ENCODE peak calls at places on chromosome 18, in eight cellular contexts. O, B, P, L, Q, D, N and F are unnamed samples.

GRCh38 chr18:6557470-6558245 is 142.9 kb upstream of the L3MBTL4 start:
- DNase-seq in O (no peak), B (no peak), P (peak), L (no peak), Q (no peak), D (no peak), N (no peak), F (no peak)

GRCh38 chr18:80190311-80190710 is 57.0 kb downstream of the PARD6G start:
- DNase-seq in O (no peak), B (no peak), P (no peak), L (no peak), Q (no peak), D (no peak), N (no peak), F (peak)

GRCh38 chr18:65607161-65607560 is 143.7 kb upstream of the CDH7 start:
- DNase-seq in O (no peak), B (no peak), P (no peak), L (no peak), Q (no peak), D (no peak), N (no peak), F (no peak)

GRCh38 chr18:10291568-10291981 is 162.9 kb upstream of the APCDD1 start:
- DNase-seq in O (no peak), B (no peak), P (no peak), L (no peak), Q (no peak), D (no peak), N (no peak), F (no peak)

GRCh38 chr18:52620926-52621439 is 281.0 kb downstream of the DCC start:
- DNase-seq in O (no peak), B (no peak), P (no peak), L (no peak), Q (no peak), D (no peak), N (no peak), F (no peak)

GRCh38 chr18:29078272-29078671 is 901.3 kb upstream of the CDH2 start:
- DNase-seq in O (no peak), B (no peak), P (no peak), L (no peak), Q (no peak), D (no peak), N (no peak), F (no peak)

GRCh38 chr18:10365901-10366300 is 88.5 kb upstream of the APCDD1 start:
- DNase-seq in O (no peak), B (no peak), P (no peak), L (no peak), Q (no peak), D (no peak), N (no peak), F (no peak)

GRCh38 chr18:44763327-44763726 is 82.6 kb downstream of the SETBP1 start:
- DNase-seq in O (no peak), B (no peak), P (no peak), L (no peak), Q (no peak), D (no peak), N (no peak), F (no peak)

GRCh38 chr18:35489913-35490490 is 7.8 kb downstream of the INO80C start:
- DNase-seq in O (no peak), B (no peak), P (no peak), L (no peak), Q (peak), D (no peak), N (no peak), F (no peak)

GRCh38 chr18:78629426-78629825 is 350.2 kb upstream of the SALL3 start:
- DNase-seq in O (no peak), B (no peak), P (no peak), L (no peak), Q (no peak), D (no peak), N (no peak), F (no peak)

GRCh38 chr18:74175658-74176057 is 27.3 kb downstream of the TIMM21 start:
- DNase-seq in O (no peak), B (no peak), P (no peak), L (no peak), Q (no peak), D (no peak), N (no peak), F (no peak)

GRCh38 chr18:79887181-79888000 is 64.1 kb downstream of the SLC66A2 start:
- DNase-seq in O (no peak), B (no peak), P (no peak), L (no peak), Q (peak), D (no peak), N (no peak), F (no peak)

GRCh38 chr18:12038082-12038660 is 55.5 kb upstream of the ANKRD62 start:
- DNase-seq in O (no peak), B (no peak), P (peak), L (no peak), Q (no peak), D (no peak), N (peak), F (peak)

GRCh38 chr18:4004176-4004829 is 450.8 kb downstream of the DLGAP1 start:
- DNase-seq in O (no peak), B (no peak), P (no peak), L (no peak), Q (no peak), D (no peak), N (no peak), F (no peak)

GRCh38 chr18:12309683-12310198 is 1.7 kb downstream of the TUBB6 start:
- DNase-seq in O (no peak), B (no peak), P (no peak), L (no peak), Q (no peak), D (no peak), N (no peak), F (no peak)

GRCh38 chr18:41940506-41941215 is 14.4 kb upstream of the PIK3C3 start:
- DNase-seq in O (no peak), B (no peak), P (no peak), L (no peak), Q (no peak), D (no peak), N (no peak), F (no peak)

GRCh38 chr18:9204659-9205058 is 68.1 kb downstream of the ANKRD12 start:
- DNase-seq in O (no peak), B (no peak), P (no peak), L (no peak), Q (no peak), D (no peak), N (no peak), F (no peak)

GRCh38 chr18:427005-427404 is 73.5 kb downstream of the COLEC12 start:
- DNase-seq in O (no peak), B (no peak), P (no peak), L (no peak), Q (no peak), D (no peak), N (no peak), F (no peak)

GRCh38 chr18:902179-902718 is 2.4 kb upstream of the ADCYAP1 start:
- DNase-seq in O (no peak), B (no peak), P (no peak), L (no peak), Q (no peak), D (no peak), N (no peak), F (no peak)

GRCh38 chr18:6414723-6415362 is at the start of gene L3MBTL4:
- DNase-seq in O (no peak), B (no peak), P (peak), L (peak), Q (peak), D (peak), N (peak), F (no peak)

GRCh38 chr18:49861659-49862058 is 48.3 kb upstream of the ACAA2 start:
- DNase-seq in O (no peak), B (no peak), P (no peak), L (no peak), Q (no peak), D (no peak), N (no peak), F (no peak)

GRCh38 chr18:31325051-31325450 is 7.1 kb downstream of the DSG1 start:
- DNase-seq in O (no peak), B (no peak), P (no peak), L (no peak), Q (peak), D (no peak), N (no peak), F (no peak)

DNA sequence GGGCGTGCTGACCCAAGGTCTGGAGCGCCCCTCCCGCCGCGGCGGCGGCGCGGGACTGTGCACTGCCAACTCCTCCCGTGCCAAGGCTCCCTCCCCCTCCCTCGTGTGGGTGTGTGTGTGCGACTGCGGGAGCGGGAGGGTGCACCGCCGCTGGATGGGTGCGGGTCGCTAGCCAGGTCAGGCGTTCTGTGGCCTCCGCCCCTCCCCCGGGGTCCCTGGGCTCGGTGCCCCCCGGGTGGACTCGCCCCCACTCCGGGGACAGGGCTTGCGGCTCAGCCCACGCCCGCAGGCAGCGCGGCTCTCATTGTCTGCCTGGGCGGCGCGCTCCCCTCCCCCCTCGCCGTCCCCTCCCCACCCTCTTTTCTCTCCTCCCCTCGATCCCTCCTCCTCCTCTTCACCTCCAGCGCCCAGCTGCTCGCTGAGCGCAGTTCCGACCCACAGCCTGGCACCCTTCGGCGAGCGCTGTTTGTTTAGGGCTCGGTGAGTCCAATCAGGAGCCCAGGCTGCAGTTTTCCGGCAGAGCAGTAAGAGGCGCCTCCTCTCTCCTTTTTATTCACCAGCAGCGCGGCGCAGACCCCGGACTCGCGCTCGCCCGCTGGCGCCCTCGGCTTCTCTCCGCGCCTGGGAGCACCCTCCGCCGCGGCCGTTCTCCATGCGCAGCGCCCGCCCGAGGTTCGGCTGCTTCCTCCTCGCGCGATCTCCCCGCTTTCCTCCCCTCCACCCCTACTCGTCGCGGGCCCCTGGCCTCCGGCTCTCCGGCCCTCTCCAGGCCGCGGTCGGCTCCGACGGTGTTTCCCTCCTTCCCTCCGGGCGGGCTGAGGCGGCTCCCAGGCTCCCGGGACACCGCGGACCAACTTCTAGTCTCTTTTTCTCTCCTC is at the start of gene GATA6:
- DNase-seq in O (no peak), B (no peak), P (peak), L (no peak), Q (peak), D (peak), N (peak), F (peak)
- TF ChIP-seq CTCF in O (no peak), B (peak), P (peak), L (no peak), Q (peak), D (peak), N (no peak), F (peak)

GRCh38 chr18:13440277-13441248 is 222.0 kb downstream of the LDLRAD4 start:
- DNase-seq in O (no peak), B (no peak), P (no peak), L (no peak), Q (no peak), D (no peak), N (no peak), F (no peak)
- TF ChIP-seq CTCF in O (no peak), B (no peak), P (no peak), L (no peak), Q (no peak), D (no peak), N (no peak), F (no peak)

GRCh38 chr18:32893915-32894314 is 121.1 kb upstream of the KLHL14 start:
- DNase-seq in O (no peak), B (no peak), P (no peak), L (no peak), Q (no peak), D (no peak), N (no peak), F (no peak)
- TF ChIP-seq CTCF in O (no peak), B (no peak), P (no peak), L (no peak), Q (no peak), D (peak), N (no peak), F (no peak)

GRCh38 chr18:46098616-46098933 is 479 bp upstream of the ATP5F1A start:
- DNase-seq in O (no peak), B (no peak), P (no peak), L (no peak), Q (no peak), D (no peak), N (no peak), F (no peak)
- TF ChIP-seq CTCF in O (no peak), B (no peak), P (no peak), L (no peak), Q (no peak), D (no peak), N (no peak), F (no peak)